ENCODE peak calls at places on chromosomes 11 and 22, in six cellular contexts. C is heart left ventricle, E is stomach, H is HFFc6, S is AG04450, D is natural killer cell. R is an unnamed sample.

GRCh38 chr22:32820131-32820882 is 18.8 kb downstream of the TIMP3 start:
- DNase-seq in C (peak), E (no peak), H (peak), S (no peak), D (no peak), R (no peak)

GRCh38 chr22:22022977-22023534 is 40.5 kb upstream of the TOP3B start:
- DNase-seq in C (no peak), E (no peak), H (no peak), S (no peak), D (no peak), R (no peak)

GRCh38 chr11:72777755-72778278 is 16.0 kb downstream of the STARD10 start:
- DNase-seq in C (no peak), E (peak), H (no peak), S (no peak), D (no peak), R (no peak)

GRCh38 chr22:22059476-22060002 is 77.0 kb upstream of the TOP3B start:
- DNase-seq in C (no peak), E (no peak), H (no peak), S (no peak), D (no peak), R (no peak)

GRCh38 chr11:8745431-8745986 is 62.9 kb downstream of the RPL27A start:
- DNase-seq in C (no peak), E (no peak), H (no peak), S (no peak), D (no peak), R (no peak)

GRCh38 chr22:50342651-50343540 is at the start of gene PPP6R2:
- DNase-seq in C (peak), E (peak), H (peak), S (no peak), D (peak), R (peak)

GRCh38 chr11:133946541-133947297 is 10.0 kb downstream of the IGSF9B start:
- DNase-seq in C (peak), E (no peak), H (no peak), S (no peak), D (no peak), R (no peak)

GRCh38 chr11:121082670-121083069 is 18.4 kb upstream of the TECTA start:
- DNase-seq in C (no peak), E (no peak), H (no peak), S (no peak), D (no peak), R (no peak)

GRCh38 chr11:58024601-58025091 is 965 bp downstream of the OR9Q1 start:
- DNase-seq in C (peak), E (peak), H (peak), S (no peak), D (no peak), R (no peak)

DNA sequence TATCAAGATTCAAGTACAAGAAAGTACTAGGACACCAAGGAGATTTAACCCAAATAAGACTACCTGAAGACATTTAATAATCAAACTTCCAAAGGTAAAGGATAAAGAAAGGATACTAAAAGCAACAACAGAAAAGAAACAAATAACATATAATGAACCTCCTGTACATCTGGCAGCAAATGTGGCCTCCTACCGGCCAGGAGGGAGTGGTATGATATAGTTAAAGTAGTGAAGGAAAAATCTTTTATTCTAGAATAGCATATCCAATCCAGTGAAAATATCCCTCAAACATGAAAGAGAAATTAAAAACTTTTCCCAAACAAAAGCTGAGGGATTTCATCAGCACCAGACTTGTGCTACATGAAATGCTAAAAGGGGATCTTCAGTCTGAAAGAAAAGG is 104.7 kb upstream of the GUCY1A2 start:
- DNase-seq in C (no peak), E (no peak), H (no peak), S (no peak), D (no peak), R (no peak)
- TF ChIP-seq CTCF in C (no peak), E (no peak), H (no peak), S (peak), D (no peak), R (no peak)

GRCh38 chr11:61828629-61829407 is 718 bp downstream of the FADS2 start:
- DNase-seq in C (peak), E (no peak), H (no peak), S (no peak), D (peak), R (no peak)
- TF ChIP-seq CTCF in C (peak), E (no peak), H (peak), S (peak), D (peak), R (peak)

GRCh38 chr11:70760416-70761020 is 362.2 kb downstream of the CTTN start:
- DNase-seq in C (no peak), E (no peak), H (no peak), S (no peak), D (no peak), R (no peak)
- TF ChIP-seq CTCF in C (no peak), E (no peak), H (no peak), S (no peak), D (no peak), R (no peak)

DNA sequence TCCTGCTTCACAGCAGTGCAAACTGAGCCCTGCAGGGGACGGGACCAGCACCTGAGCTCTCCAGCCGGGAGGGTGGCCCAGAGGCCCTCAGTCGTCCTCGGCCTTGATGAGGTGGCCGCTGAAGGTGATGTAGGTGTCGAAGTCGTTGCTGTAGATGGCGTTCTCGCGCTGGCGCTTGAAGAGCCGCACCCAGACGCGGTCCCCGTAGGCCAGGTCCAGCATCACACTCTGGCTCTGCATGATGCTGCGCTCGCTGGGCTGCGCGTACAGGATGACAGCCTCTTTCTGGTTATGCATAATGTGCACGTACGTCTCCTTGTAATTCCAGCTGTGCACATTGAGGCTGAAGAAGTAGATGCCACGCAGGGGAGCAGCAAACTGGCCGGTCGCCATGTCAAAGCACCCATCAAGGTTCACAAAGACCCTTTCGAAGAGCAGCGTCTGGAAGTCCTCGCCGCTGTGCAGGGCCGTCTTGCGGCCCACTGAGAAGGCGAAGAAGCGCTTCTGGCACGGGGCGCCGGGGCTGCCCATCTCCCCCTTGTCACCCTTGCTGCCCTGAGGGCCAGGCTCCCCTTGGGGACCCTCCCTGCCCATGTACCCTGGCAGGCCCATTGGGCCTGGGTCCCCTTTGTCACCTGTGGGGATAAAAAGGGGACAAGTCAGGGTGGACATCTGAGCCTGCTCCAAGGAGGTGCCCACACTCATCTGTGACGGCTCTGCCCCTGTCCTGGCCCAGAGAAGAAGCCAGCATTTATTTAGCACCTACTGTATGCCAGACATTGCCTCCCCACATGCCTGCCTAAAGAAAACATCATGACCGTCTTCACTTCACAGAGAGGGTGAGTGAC is 5.7 kb downstream of the C1QTNF6 start:
- DNase-seq in C (peak), E (no peak), H (no peak), S (no peak), D (no peak), R (peak)
- TF ChIP-seq CTCF in C (no peak), E (no peak), H (no peak), S (no peak), D (no peak), R (no peak)

GRCh38 chr11:45182902-45183301 is 36.5 kb downstream of the PRDM11 start:
- DNase-seq in C (peak), E (peak), H (peak), S (no peak), D (no peak), R (no peak)
- TF ChIP-seq CTCF in C (peak), E (no peak), H (peak), S (peak), D (peak), R (peak)

DNA sequence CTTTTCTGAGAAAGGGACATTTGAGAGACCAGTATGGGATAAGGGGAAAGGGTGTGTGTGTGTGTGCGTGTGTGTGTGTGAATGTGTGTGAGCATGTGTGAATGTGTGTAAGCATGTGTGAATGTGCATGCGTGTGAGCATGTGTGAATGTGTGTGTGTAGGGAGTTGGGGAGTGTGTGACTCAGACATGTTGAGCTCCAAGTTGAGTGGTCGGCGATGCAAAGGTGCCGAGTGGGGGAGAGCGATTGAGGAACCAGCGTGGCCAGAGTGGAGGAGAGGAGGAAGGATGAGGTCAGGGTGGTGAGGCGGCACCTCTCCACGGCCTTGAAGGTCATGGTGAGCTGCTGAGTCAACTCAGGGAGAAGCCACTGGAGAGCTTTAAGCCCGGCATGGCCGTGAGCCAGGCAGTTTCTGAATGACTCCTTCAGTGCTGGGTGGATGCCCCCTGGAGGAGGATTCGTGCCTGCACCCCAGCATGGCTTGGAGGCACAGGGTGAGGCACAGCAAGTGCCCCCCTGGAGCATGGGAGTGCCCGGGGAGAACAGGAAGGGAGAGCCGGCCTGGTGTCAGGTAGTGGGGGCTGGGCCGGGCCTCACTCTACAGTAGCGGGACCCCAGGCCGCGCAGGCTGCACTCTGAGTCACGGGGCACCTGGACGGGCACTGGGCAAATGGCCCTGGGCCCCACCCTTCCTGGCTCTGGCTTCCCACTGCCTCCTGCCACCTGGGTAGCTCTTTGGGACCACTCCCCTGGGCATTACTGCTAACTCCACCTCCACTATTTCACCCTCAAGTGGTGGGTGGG is 8.2 kb upstream of the CCDC88B start:
- DNase-seq in C (peak), E (peak), H (peak), S (peak), D (peak), R (peak)
- TF ChIP-seq CTCF in C (peak), E (no peak), H (peak), S (peak), D (peak), R (peak)

R was measured in CD14-positive monocyte.